ENCODE peak calls at places on chromosomes 2 and 18, in eight cellular contexts. X is activated T-cell treated with anti-CD3 and anti-CD28 coated beads for 4 hours; Z is adipocyte; L is GM23248; C is activated naive CD8-positive, alpha-beta T cell treated with anti-CD3 and anti-CD28 coated beads, Interleukin-2, amount 10 ng/mL, durations not matched to agents 7 days and 5 days; A is ELR; T is NCI-H1436; K is pulmonary artery endothelial cell. P is an unnamed sample.

GRCh38 chr18:55321268-55322175 is 266.5 kb downstream of the TCF4 start:
- DNase-seq in X (no peak), Z (peak), L (peak), C (peak), A (peak), T (peak), K (peak), P (peak)

GRCh38 chr2:178946494-178946893 is 103.4 kb downstream of the CCDC141 start:
- DNase-seq in X (no peak), Z (no peak), L (no peak), C (no peak), A (no peak), T (no peak), K (no peak), P (no peak)

GRCh38 chr2:226213717-226214116 is 585.9 kb downstream of the IRS1 start:
- DNase-seq in X (no peak), Z (peak), L (peak), C (no peak), A (peak), T (no peak), K (no peak), P (no peak)

GRCh38 chr2:117941693-117942092 is 72.2 kb downstream of the CCDC93 start:
- DNase-seq in X (no peak), Z (no peak), L (peak), C (no peak), A (no peak), T (no peak), K (no peak), P (no peak)

GRCh38 chr2:234863043-234863934 is 88.5 kb upstream of the SH3BP4 start:
- DNase-seq in X (no peak), Z (peak), L (peak), C (no peak), A (peak), T (no peak), K (no peak), P (no peak)

GRCh38 chr2:26314243-26314642 is 31.7 kb upstream of the SELENOI start:
- DNase-seq in X (no peak), Z (no peak), L (no peak), C (no peak), A (no peak), T (no peak), K (no peak), P (no peak)

GRCh38 chr2:145744541-145745386 is 1224.8 kb upstream of the ZEB2 start:
- DNase-seq in X (no peak), Z (peak), L (peak), C (no peak), A (peak), T (no peak), K (no peak), P (no peak)

GRCh38 chr18:37634516-37634915 is 68.9 kb upstream of the CELF4 start:
- DNase-seq in X (no peak), Z (no peak), L (no peak), C (no peak), A (no peak), T (no peak), K (no peak), P (no peak)

GRCh38 chr2:162688403-162688802 is 150.2 kb downstream of the KCNH7 start:
- DNase-seq in X (no peak), Z (no peak), L (no peak), C (no peak), A (no peak), T (no peak), K (no peak), P (no peak)

GRCh38 chr2:212953170-212953920 is 198.1 kb downstream of the IKZF2 start:
- DNase-seq in X (no peak), Z (no peak), L (no peak), C (no peak), A (no peak), T (no peak), K (no peak), P (no peak)

GRCh38 chr2:43026451-43027102 is 199.8 kb downstream of the ZFP36L2 start:
- DNase-seq in X (no peak), Z (no peak), L (no peak), C (no peak), A (no peak), T (no peak), K (no peak), P (no peak)

GRCh38 chr18:6315556-6316331 is 99.0 kb downstream of the L3MBTL4 start:
- DNase-seq in X (no peak), Z (no peak), L (no peak), C (no peak), A (no peak), T (no peak), K (no peak), P (no peak)

GRCh38 chr2:6982934-6983589 is 65.8 kb downstream of the RNF144A start:
- DNase-seq in X (no peak), Z (no peak), L (no peak), C (no peak), A (no peak), T (no peak), K (no peak), P (no peak)

GRCh38 chr2:98608962-98609604 is 694 bp downstream of the UNC50 start:
- DNase-seq in X (no peak), Z (peak), L (peak), C (no peak), A (peak), T (no peak), K (no peak), P (no peak)

GRCh38 chr2:239253264-239253663 is 147.6 kb downstream of the HDAC4 start:
- DNase-seq in X (no peak), Z (no peak), L (no peak), C (no peak), A (no peak), T (no peak), K (no peak), P (no peak)

GRCh38 chr2:212549463-212549862 is 10.9 kb upstream of the ERBB4 start:
- DNase-seq in X (no peak), Z (no peak), L (no peak), C (no peak), A (no peak), T (peak), K (no peak), P (no peak)

GRCh38 chr2:61967262-61967661 is 61.8 kb downstream of the COMMD1 start:
- DNase-seq in X (no peak), Z (peak), L (no peak), C (no peak), A (no peak), T (no peak), K (no peak), P (no peak)

GRCh38 chr2:172888704-172889103 is 153.1 kb downstream of the RAPGEF4 start:
- DNase-seq in X (no peak), Z (no peak), L (no peak), C (no peak), A (no peak), T (peak), K (no peak), P (no peak)

GRCh38 chr18:10094154-10094553 is 180.3 kb downstream of the VAPA start:
- DNase-seq in X (no peak), Z (peak), L (peak), C (no peak), A (peak), T (no peak), K (no peak), P (no peak)

GRCh38 chr2:238898534-238899281 is 50.8 kb downstream of the TWIST2 start:
- DNase-seq in X (no peak), Z (no peak), L (peak), C (no peak), A (no peak), T (no peak), K (no peak), P (no peak)

GRCh38 chr18:7950380-7951143 is 383.4 kb downstream of the PTPRM start:
- DNase-seq in X (no peak), Z (peak), L (peak), C (no peak), A (peak), T (no peak), K (no peak), P (no peak)

GRCh38 chr2:98087447-98088065 is 589 bp downstream of the VWA3B start:
- DNase-seq in X (no peak), Z (peak), L (peak), C (no peak), A (no peak), T (no peak), K (no peak), P (no peak)

GRCh38 chr2:105536175-105536574 is 137.3 kb upstream of the FHL2 start:
- DNase-seq in X (no peak), Z (no peak), L (no peak), C (no peak), A (no peak), T (no peak), K (no peak), P (no peak)

GRCh38 chr2:197924483-197924882 is 120.1 kb downstream of the PLCL1 start:
- DNase-seq in X (no peak), Z (no peak), L (no peak), C (no peak), A (no peak), T (no peak), K (no peak), P (no peak)

GRCh38 chr2:219252900-219253752 is at the start of gene TUBA4B:
- DNase-seq in X (peak), Z (peak), L (peak), C (peak), A (peak), T (no peak), K (no peak), P (no peak)

GRCh38 chr2:71463342-71463654 is 9.9 kb downstream of the DYSF start:
- DNase-seq in X (no peak), Z (no peak), L (no peak), C (no peak), A (no peak), T (no peak), K (no peak), P (no peak)

GRCh38 chr2:69779258-69779989 is 37.5 kb downstream of the ANXA4 start:
- DNase-seq in X (no peak), Z (no peak), L (peak), C (no peak), A (peak), T (no peak), K (no peak), P (no peak)

GRCh38 chr2:34851804-34852203 is 1252.7 kb upstream of the FAM98A start:
- DNase-seq in X (no peak), Z (no peak), L (no peak), C (no peak), A (no peak), T (no peak), K (no peak), P (no peak)

GRCh38 chr18:54911551-54911950 is 47.7 kb downstream of the CCDC68 start:
- DNase-seq in X (no peak), Z (no peak), L (no peak), C (no peak), A (no peak), T (no peak), K (no peak), P (no peak)

GRCh38 chr2:143231257-143231650 is 102.0 kb downstream of the ARHGAP15 start:
- DNase-seq in X (no peak), Z (peak), L (peak), C (no peak), A (peak), T (no peak), K (no peak), P (no peak)

GRCh38 chr2:180761224-180761623 is 219.2 kb upstream of the UBE2E3 start:
- DNase-seq in X (no peak), Z (peak), L (peak), C (no peak), A (peak), T (no peak), K (no peak), P (no peak)

GRCh38 chr2:64218137-64218536 is 73.9 kb upstream of the PELI1 start:
- DNase-seq in X (no peak), Z (no peak), L (no peak), C (no peak), A (no peak), T (no peak), K (no peak), P (no peak)

GRCh38 chr2:20065885-20066602 is 14.6 kb upstream of the LAPTM4A start:
- DNase-seq in X (no peak), Z (peak), L (peak), C (no peak), A (peak), T (peak), K (no peak), P (peak)

GRCh38 chr18:48913723-48914122 is 37.0 kb downstream of the SMAD7 start:
- DNase-seq in X (no peak), Z (no peak), L (no peak), C (peak), A (no peak), T (no peak), K (no peak), P (peak)

GRCh38 chr2:7845332-7845731 is 836.5 kb upstream of the ID2 start:
- DNase-seq in X (no peak), Z (peak), L (peak), C (no peak), A (peak), T (no peak), K (no peak), P (no peak)

GRCh38 chr2:240813231-240813921 is 6.6 kb downstream of the KIF1A start:
- DNase-seq in X (no peak), Z (no peak), L (no peak), C (no peak), A (no peak), T (no peak), K (no peak), P (peak)

GRCh38 chr18:25957017-25957416 is 133.4 kb downstream of the SS18 start:
- DNase-seq in X (no peak), Z (no peak), L (no peak), C (no peak), A (no peak), T (no peak), K (no peak), P (no peak)

GRCh38 chr2:232236200-232236599 is 142.4 kb upstream of the ALPP start:
- DNase-seq in X (no peak), Z (no peak), L (peak), C (no peak), A (peak), T (no peak), K (no peak), P (no peak)

P was measured in CD14-positive monocyte.